ENCODE peak calls at places on chromosomes 1 and 21, in six cellular contexts. S is psoas muscle; U is heart left ventricle; N is breast epithelium; K is CD4-positive, alpha-beta T cell; W is effector memory CD4-positive, alpha-beta T cell. X is an unnamed sample. For H3K27me3, the result is how much of the 10 kb centered on the place peaks cover.

GRCh38 chr1:17363351-17363750 is 8.6 kb upstream of the PADI6 start:
- DNase-seq in W (no peak), K (no peak), N (no peak), U (no peak), S (no peak), X (no peak)

GRCh38 chr1:60146884-60147283 is 73.3 kb upstream of the C1orf87 start:
- DNase-seq in U (no peak), K (no peak), N (no peak), W (no peak), S (no peak), X (no peak)

GRCh38 chr1:31954607-31955283 is 16.6 kb upstream of the PTP4A2 start:
- DNase-seq in U (peak), K (no peak), W (no peak), S (peak), N (peak), X (peak)

GRCh38 chr21:37072239-37072987 is 458 bp downstream of the PIGP start:
- DNase-seq in S (peak), U (no peak), K (peak), N (peak), W (no peak), X (no peak)

GRCh38 chr1:35062518-35063196 is 16.5 kb upstream of the ZMYM1 start:
- DNase-seq in U (no peak), S (no peak), W (no peak), K (no peak), N (no peak), X (no peak)

GRCh38 chr1:41795205-41795762 is 123.4 kb downstream of the HIVEP3 start:
- DNase-seq in N (no peak), U (no peak), S (no peak), K (no peak), W (no peak), X (no peak)

GRCh38 chr21:33546076-33546475 is 3.2 kb downstream of the SON start:
- DNase-seq in U (no peak), N (no peak), S (no peak), W (no peak), K (no peak), X (no peak)

GRCh38 chr1:222918746-222919477 is 104.1 kb downstream of the DISP1 start:
- DNase-seq in K (no peak), S (no peak), U (no peak), N (no peak), W (no peak), X (no peak)

GRCh38 chr21:16420086-16420724 is 690.4 kb downstream of the USP25 start:
- DNase-seq in U (peak), N (peak), S (peak), K (no peak), W (no peak), X (no peak)

GRCh38 chr1:25107643-25108010 is 124.7 kb downstream of the SYF2 start:
- DNase-seq in U (no peak), N (no peak), S (no peak), K (no peak), W (no peak), X (no peak)

GRCh38 chr1:23345920-23346319 is 1.8 kb upstream of the HNRNPR start:
- DNase-seq in K (no peak), S (no peak), U (no peak), W (no peak), N (no peak), X (no peak)

GRCh38 chr1:199291022-199291740 is 652.3 kb downstream of the PTPRC start:
- DNase-seq in S (no peak), U (no peak), K (no peak), W (no peak), N (no peak), X (no peak)

GRCh38 chr1:19109545-19109944 is 100.5 kb downstream of the UBR4 start:
- DNase-seq in K (no peak), U (no peak), W (no peak), N (no peak), S (no peak), X (no peak)

GRCh38 chr21:44929799-44930542 is 9.3 kb upstream of the ITGB2 start:
- DNase-seq in W (no peak), N (no peak), U (no peak), S (no peak), K (no peak), X (peak)

GRCh38 chr1:64878931-64879710 is 87.2 kb downstream of the JAK1 start:
- DNase-seq in K (no peak), U (no peak), S (no peak), N (no peak), W (no peak), X (no peak)

GRCh38 chr1:92708368-92708950 is 76.4 kb downstream of the EVI5 start:
- DNase-seq in N (no peak), U (no peak), W (no peak), S (no peak), K (no peak), X (no peak)

GRCh38 chr1:156517746-156518145 is 17.2 kb upstream of the MEF2D start:
- DNase-seq in S (no peak), W (no peak), K (no peak), N (no peak), U (no peak), X (no peak)

GRCh38 chr1:224880593-224881307 is 48.7 kb upstream of the DNAH14 start:
- DNase-seq in U (no peak), W (no peak), K (no peak), N (no peak), S (no peak), X (no peak)

GRCh38 chr1:149848340-149848771 is 51.0 kb upstream of the BOLA1 start:
- DNase-seq in K (no peak), N (no peak), S (no peak), W (no peak), U (no peak), X (no peak)

GRCh38 chr1:176691251-176692228 is 228.6 kb downstream of the PAPPA2 start:
- DNase-seq in S (no peak), K (no peak), W (no peak), N (no peak), U (peak), X (peak)

DNA sequence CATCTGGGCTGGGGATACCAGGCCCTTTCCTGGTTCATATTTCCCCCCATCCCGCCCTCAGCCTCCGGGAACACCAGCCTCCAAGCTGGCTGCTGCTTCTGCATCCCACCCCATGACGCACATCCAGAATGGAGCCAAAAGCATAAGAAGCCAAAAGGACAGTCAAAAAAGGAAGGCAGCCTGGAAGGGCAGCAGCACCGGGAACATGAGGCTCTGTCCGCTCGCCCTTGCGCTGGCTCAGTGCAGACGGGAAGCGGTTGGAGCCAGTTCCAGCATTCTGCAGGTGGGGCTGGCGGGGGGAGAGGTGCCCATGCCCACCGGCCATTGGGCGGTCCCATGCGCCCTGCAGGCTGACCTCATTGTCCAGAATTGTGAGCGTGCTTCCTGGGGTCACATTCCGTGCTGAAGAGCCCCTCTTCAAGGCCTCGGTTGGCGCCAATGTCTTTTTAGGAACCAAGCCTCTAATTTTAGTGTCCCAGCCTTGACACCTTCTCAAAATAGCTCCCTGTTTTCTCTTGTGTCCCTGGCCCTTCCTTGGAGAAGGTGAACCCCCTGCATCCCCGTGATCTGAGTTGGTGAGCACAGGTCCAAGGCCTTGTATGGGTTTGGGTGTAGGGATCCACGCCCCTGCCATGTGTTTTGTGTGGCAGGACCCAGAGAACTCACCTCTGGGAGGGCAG is 28.4 kb upstream of the NPPB start:
- DNase-seq in W (no peak), K (no peak), U (peak), N (no peak), S (peak), X (no peak)
- H3K27me3 ChIP-seq in W (under half), K (under half), U (under half), N (under half), S (under half), X (under half)

DNA sequence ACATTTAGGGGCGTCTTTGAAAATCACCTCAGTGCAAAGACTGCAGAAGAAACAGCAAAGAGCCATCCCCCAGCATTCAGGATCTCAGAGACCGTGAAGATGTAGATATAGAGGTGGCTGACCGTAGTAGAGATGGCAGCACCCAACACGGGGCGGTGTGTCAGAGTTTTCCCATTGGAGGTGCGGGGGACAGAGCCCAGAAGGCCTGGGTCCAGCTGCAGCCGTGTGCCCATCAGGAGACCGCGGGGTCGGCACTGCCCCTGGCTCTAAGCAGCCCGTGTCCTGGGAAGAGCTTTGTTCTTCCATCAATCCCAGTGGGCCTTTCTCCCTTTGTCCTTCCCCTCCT is 1.1 kb downstream of the GABRD start:
- DNase-seq in N (no peak), U (no peak), S (no peak), W (no peak), K (no peak), X (no peak)
- H3K27me3 ChIP-seq in N (half or more), U (half or more), S (half or more), W (under half), K (half or more), X (under half)

DNA sequence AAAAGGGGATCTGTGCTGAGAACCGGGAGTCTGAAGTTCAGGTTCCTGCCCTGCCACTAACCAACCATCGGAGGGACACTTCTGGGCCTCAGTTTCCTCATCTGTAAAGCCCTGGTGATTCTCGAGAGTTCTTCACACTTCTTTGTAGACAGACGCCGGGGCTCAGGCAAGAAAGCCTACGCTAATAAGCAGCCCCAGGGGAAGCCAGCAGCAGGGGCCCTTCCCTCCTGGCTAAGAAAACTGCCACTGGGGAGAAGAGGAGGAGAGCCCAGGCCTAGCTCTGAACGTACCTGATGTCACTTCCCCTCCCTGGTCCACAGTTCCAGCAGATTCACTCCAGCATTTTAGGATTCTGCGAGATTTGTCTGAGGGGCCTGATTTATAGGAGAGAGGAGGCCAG is 76.0 kb downstream of the CAMK2N1 start:
- DNase-seq in U (no peak), K (no peak), W (no peak), S (no peak), N (no peak), X (no peak)
- H3K27me3 ChIP-seq in U (under half), K (under half), W (under half), S (under half), N (under half), X (under half)

DNA sequence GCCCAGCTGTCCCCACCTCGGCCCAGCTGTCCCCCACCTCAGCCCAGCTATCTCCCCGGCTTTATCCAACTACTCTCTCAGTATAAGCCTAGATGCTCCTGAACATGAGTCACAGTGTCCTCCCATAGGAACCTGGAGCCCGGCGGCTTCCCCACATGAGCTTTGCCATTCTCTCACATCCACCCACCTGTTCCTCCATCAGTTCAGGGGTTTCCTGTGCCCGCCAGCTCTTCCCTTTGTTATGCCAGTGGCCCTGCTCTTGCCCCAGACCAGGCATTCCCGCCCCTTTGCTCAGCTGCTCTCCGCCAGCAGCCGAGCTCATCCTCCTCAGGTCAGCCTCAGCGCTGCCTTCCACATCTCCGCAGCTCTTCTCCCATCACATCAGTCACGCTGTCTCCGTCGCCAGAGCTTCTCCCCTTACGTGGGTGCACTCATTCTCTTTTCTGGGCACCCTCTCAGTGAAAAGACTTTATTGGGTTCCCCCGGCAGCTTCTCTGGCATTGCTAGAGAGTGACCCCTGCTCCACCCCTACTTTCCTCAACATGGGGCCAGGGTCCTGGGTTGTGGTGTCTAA is 89.5 kb upstream of the CSF3R start:
- DNase-seq in W (no peak), N (no peak), U (no peak), K (no peak), S (no peak), X (no peak)
- H3K27me3 ChIP-seq in W (under half), N (under half), U (under half), K (under half), S (under half), X (under half)

GRCh38 chr1:206142770-206143169 is 25.6 kb upstream of the AVPR1B start:
- DNase-seq in S (no peak), U (no peak), N (no peak), W (no peak), K (no peak), X (no peak)

GRCh38 chr1:206145771-206146290 is 28.6 kb upstream of the AVPR1B start:
- DNase-seq in N (no peak), K (no peak), S (no peak), U (no peak), W (no peak), X (no peak)

GRCh38 chr1:206141996-206142395 is 24.8 kb upstream of the AVPR1B start:
- DNase-seq in N (no peak), W (no peak), U (no peak), K (no peak), S (no peak), X (no peak)

GRCh38 chr1:206144605-206145004 is 27.4 kb upstream of the AVPR1B start:
- DNase-seq in W (no peak), N (no peak), K (no peak), S (no peak), U (no peak), X (no peak)

DNA sequence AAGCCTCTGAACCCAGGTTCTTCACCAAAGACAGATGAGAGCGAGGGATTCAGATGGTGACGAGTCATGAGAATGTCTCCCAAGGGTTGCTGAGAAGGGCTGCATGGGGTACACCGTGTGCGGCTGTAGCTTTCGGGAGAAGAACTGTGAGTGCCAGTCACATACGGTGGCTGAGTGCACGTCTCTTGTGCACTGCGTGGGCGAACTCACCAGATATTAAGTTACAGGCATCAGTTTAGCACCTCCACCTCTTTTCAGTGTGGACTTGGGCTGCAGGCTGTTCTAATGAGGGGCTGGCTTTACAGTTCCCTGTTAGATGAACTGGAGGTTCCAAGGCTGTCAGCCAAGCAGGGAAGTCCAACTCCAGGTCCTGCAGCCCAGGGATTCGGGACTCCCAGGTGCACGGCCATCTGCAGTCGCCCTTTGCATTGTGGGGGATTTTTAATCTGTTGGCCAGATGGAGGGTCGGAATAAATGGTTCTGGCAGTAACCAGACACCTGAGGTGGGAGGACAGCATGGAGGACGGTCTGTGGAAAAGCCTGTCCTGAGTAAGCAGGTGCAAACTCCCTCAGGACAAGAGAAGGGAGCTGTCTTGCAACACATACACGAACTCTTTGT is 26.5 kb upstream of the AVPR1B start:
- DNase-seq in W (no peak), U (no peak), N (no peak), K (no peak), S (no peak), X (no peak)
- H3K27me3 ChIP-seq in W (under half), U (under half), N (under half), K (under half), S (under half), X (under half)

X was measured in GM06990.